ENCODE peak calls at places on chromosome 17, in six cellular contexts. W is GM03348, F is RCC 7860, R is amniotic stem cell, T is left ventricle myocardium inferior, J is cardiac fibroblast. A is an unnamed sample.
A peak's percentile ranks its signal among the peaks of the same experiment; 100 is the strongest.

GRCh38 chr17:77451894-77452852 is 311.4 kb downstream of the SEC14L1 start:
- DNase-seq in W (peak; percentile 89), T (peak; percentile 76), F (no peak), J (peak; percentile 58), R (peak; percentile 63), A (no peak)

GRCh38 chr17:62179525-62180161 is 114.6 kb upstream of the MED13 start:
- DNase-seq in W (no peak), J (peak; percentile 56), R (peak; percentile 13), T (no peak), F (peak; percentile 92), A (no peak)

GRCh38 chr17:72812823-72813222 is 279.7 kb downstream of the SLC39A11 start:
- DNase-seq in J (peak; percentile 75), R (no peak), T (no peak), W (no peak), F (no peak), A (no peak)

GRCh38 chr17:59775786-59776350 is 68.4 kb downstream of the VMP1 start:
- DNase-seq in F (no peak), J (no peak), T (no peak), R (no peak), W (no peak), A (no peak)

GRCh38 chr17:76367647-76368046 is 13.9 kb upstream of the PRPSAP1 start:
- DNase-seq in R (no peak), F (no peak), J (no peak), W (no peak), T (no peak), A (no peak)

GRCh38 chr17:14048169-14048568 is 21.1 kb upstream of the COX10 start:
- DNase-seq in T (no peak), R (no peak), F (no peak), J (peak; percentile 13), W (peak; percentile 9), A (no peak)

GRCh38 chr17:8674344-8675305 is 44.1 kb upstream of the MYH10 start:
- DNase-seq in T (peak; percentile 84), R (no peak), J (no peak), W (peak; percentile 83), F (no peak), A (no peak)

GRCh38 chr17:43366809-43367587 is 31.8 kb upstream of the ARL4D start:
- DNase-seq in R (no peak), J (no peak), F (no peak), T (no peak), W (no peak), A (no peak)

GRCh38 chr17:82775033-82775823 is 23.4 kb downstream of the TBCD start:
- DNase-seq in T (peak; percentile 67), R (no peak), W (peak; percentile 90), J (peak; percentile 49), F (no peak), A (no peak)